ENCODE peak calls at places on chromosomes 12 and 14, in ten cellular contexts. A is activated CD8-positive, alpha-beta memory T cell treated with anti-CD3 and anti-CD28 coated beads, Interleukin-2, amount 50 U/mL, for 4 hours; R is lower leg skin; O is NCI-H446 treated with DMSO at 0.1 percent for 48 hours; V is HS-5; P is CD8-positive, alpha-beta T cell; X is stimulated activated CD4-positive, alpha-beta T cell treated with anti-CD3 and anti-CD28 coated beads, Interleukin-2, amount 100 ng/mL, for 48 hours; L is cerebellar cortex; Z is HuH-7.5; N is Caki2. Y is an unnamed sample.

GRCh38 chr12:45989277-45989856 is 1.0 kb downstream of the SCAF11 start:
- DNase-seq in O (no peak), N (no peak), P (no peak), X (peak; percentile 32), L (peak; percentile 74), V (no peak), Z (no peak), A (peak; percentile 53), R (no peak), Y (no peak)

GRCh38 chr14:98056946-98057345 is 1215.1 kb downstream of the BCL11B start:
- DNase-seq in P (no peak), A (no peak), R (no peak), V (no peak), N (no peak), O (no peak), X (no peak), Z (no peak), L (no peak), Y (no peak)

GRCh38 chr12:121017966-121018491 is 1.7 kb upstream of the C12orf43 start:
- DNase-seq in O (no peak), R (no peak), X (no peak), V (no peak), P (no peak), A (no peak), Z (no peak), N (no peak), L (no peak), Y (no peak)

GRCh38 chr12:30988887-30989286 is 62.3 kb downstream of the TSPAN11 start:
- DNase-seq in V (no peak), L (no peak), Z (no peak), P (no peak), A (no peak), X (no peak), O (no peak), N (no peak), R (no peak), Y (no peak)

GRCh38 chr12:53224897-53225634 is 6.9 kb downstream of the RARG start:
- DNase-seq in Z (no peak), V (no peak), L (peak; percentile 60), X (no peak), R (no peak), O (no peak), A (no peak), N (no peak), P (no peak), Y (no peak)

GRCh38 chr12:90460681-90461080 is 494.3 kb downstream of the CCER1 start:
- DNase-seq in P (no peak), N (no peak), Z (no peak), L (no peak), O (no peak), R (no peak), A (no peak), V (no peak), X (no peak), Y (no peak)

GRCh38 chr12:24615967-24616411 is 332.9 kb downstream of the BCAT1 start:
- DNase-seq in X (no peak), P (no peak), V (no peak), N (no peak), O (no peak), L (no peak), R (no peak), A (no peak), Z (no peak), Y (no peak)

GRCh38 chr14:56751471-56751870 is 58.8 kb downstream of the OTX2 start:
- DNase-seq in P (no peak), A (no peak), R (no peak), L (no peak), Z (no peak), N (no peak), O (no peak), X (no peak), V (no peak), Y (no peak)

GRCh38 chr12:54411398-54412241 is 7.4 kb downstream of the ITGA5 start:
- DNase-seq in X (peak; percentile 59), Z (no peak), R (peak; percentile 90), V (peak; percentile 98), N (peak; percentile 96), A (no peak), O (no peak), L (no peak), P (peak; percentile 57), Y (peak; percentile 89)

GRCh38 chr14:37429618-37430017 is 165.4 kb downstream of the FOXA1 start:
- DNase-seq in X (no peak), O (no peak), Z (no peak), N (no peak), V (no peak), A (no peak), L (no peak), R (no peak), P (no peak), Y (no peak)

GRCh38 chr14:85702191-85702590 is 172.2 kb downstream of the FLRT2 start:
- DNase-seq in R (no peak), N (no peak), A (no peak), Z (no peak), P (no peak), L (no peak), O (no peak), X (no peak), V (no peak), Y (no peak)